ENCODE peak calls at places on chromosomes 11 and 22, in ten cellular contexts. One of them, this sample, is unnamed.

GRCh38 chr11:69227271-69227670 is 66.7 kb upstream of the MYEOV start:
- DNase-seq in adrenal gland: no peak
- DNase-seq in heart left ventricle: peak; percentile 5
- DNase-seq in tibial nerve: no peak
- DNase-seq in H54: no peak
- DNase-seq in NB4: no peak
- DNase-seq in HCT116: no peak
- DNase-seq in GM12891: no peak
- DNase-seq in uterus: no peak
- DNase-seq in Peyer's patch: peak; percentile 11
- DNase-seq in this sample: no peak

GRCh38 chr11:17805043-17805442 is 70.5 kb downstream of the KCNC1 start:
- DNase-seq in adrenal gland: no peak
- DNase-seq in heart left ventricle: no peak
- DNase-seq in tibial nerve: no peak
- DNase-seq in H54: no peak
- DNase-seq in NB4: no peak
- DNase-seq in HCT116: no peak
- DNase-seq in GM12891: no peak
- DNase-seq in uterus: no peak
- DNase-seq in Peyer's patch: no peak
- DNase-seq in this sample: no peak

GRCh38 chr22:36819112-36819511 is 2.3 kb upstream of the PVALB start:
- DNase-seq in adrenal gland: no peak
- DNase-seq in heart left ventricle: no peak
- DNase-seq in tibial nerve: no peak
- DNase-seq in H54: no peak
- DNase-seq in NB4: no peak
- DNase-seq in HCT116: no peak
- DNase-seq in GM12891: no peak
- DNase-seq in uterus: no peak
- DNase-seq in Peyer's patch: no peak
- DNase-seq in this sample: no peak

GRCh38 chr22:33321466-33321865 is 263.3 kb upstream of the SYN3 start:
- DNase-seq in adrenal gland: no peak
- DNase-seq in heart left ventricle: no peak
- DNase-seq in tibial nerve: no peak
- DNase-seq in H54: no peak
- DNase-seq in NB4: no peak
- DNase-seq in HCT116: no peak
- DNase-seq in GM12891: no peak
- DNase-seq in uterus: no peak
- DNase-seq in Peyer's patch: no peak
- DNase-seq in this sample: no peak

GRCh38 chr22:46861968-46862367 is 99.5 kb downstream of the TBC1D22A start:
- DNase-seq in adrenal gland: no peak
- DNase-seq in heart left ventricle: no peak
- DNase-seq in tibial nerve: no peak
- DNase-seq in H54: no peak
- DNase-seq in NB4: no peak
- DNase-seq in HCT116: no peak
- DNase-seq in GM12891: no peak
- DNase-seq in uterus: no peak
- DNase-seq in Peyer's patch: peak; percentile 29
- DNase-seq in this sample: no peak

GRCh38 chr11:76209956-76210885 is 3.9 kb upstream of the WNT11 start:
- DNase-seq in adrenal gland: peak; percentile 81
- DNase-seq in heart left ventricle: peak; percentile 73
- DNase-seq in tibial nerve: peak; percentile 63
- DNase-seq in H54: no peak
- DNase-seq in NB4: peak; percentile 70
- DNase-seq in HCT116: no peak
- DNase-seq in GM12891: no peak
- DNase-seq in uterus: peak; percentile 81
- DNase-seq in Peyer's patch: peak; percentile 69
- DNase-seq in this sample: peak; percentile 20

GRCh38 chr11:96863520-96863919 is 473.7 kb downstream of the JRKL start:
- DNase-seq in adrenal gland: peak; percentile 46
- DNase-seq in heart left ventricle: peak; percentile 86
- DNase-seq in tibial nerve: no peak
- DNase-seq in H54: no peak
- DNase-seq in NB4: no peak
- DNase-seq in HCT116: no peak
- DNase-seq in GM12891: no peak
- DNase-seq in uterus: no peak
- DNase-seq in Peyer's patch: no peak
- DNase-seq in this sample: no peak

GRCh38 chr11:23311986-23312940 is 452.0 kb upstream of the CCDC179 start:
- DNase-seq in adrenal gland: no peak
- DNase-seq in heart left ventricle: no peak
- DNase-seq in tibial nerve: no peak
- DNase-seq in H54: no peak
- DNase-seq in NB4: no peak
- DNase-seq in HCT116: no peak
- DNase-seq in GM12891: no peak
- DNase-seq in uterus: no peak
- DNase-seq in Peyer's patch: no peak
- DNase-seq in this sample: no peak

GRCh38 chr11:33474866-33475265 is 217.7 kb downstream of the HIPK3 start:
- DNase-seq in adrenal gland: no peak
- DNase-seq in heart left ventricle: no peak
- DNase-seq in tibial nerve: no peak
- DNase-seq in H54: no peak
- DNase-seq in NB4: no peak
- DNase-seq in HCT116: no peak
- DNase-seq in GM12891: no peak
- DNase-seq in uterus: no peak
- DNase-seq in Peyer's patch: no peak
- DNase-seq in this sample: no peak

GRCh38 chr11:33476945-33477584 is 219.9 kb downstream of the HIPK3 start:
- DNase-seq in adrenal gland: no peak
- DNase-seq in heart left ventricle: no peak
- DNase-seq in tibial nerve: no peak
- DNase-seq in H54: no peak
- DNase-seq in NB4: no peak
- DNase-seq in HCT116: no peak
- DNase-seq in GM12891: no peak
- DNase-seq in uterus: no peak
- DNase-seq in Peyer's patch: no peak
- DNase-seq in this sample: no peak

GRCh38 chr11:33475999-33476398 is 218.8 kb downstream of the HIPK3 start:
- DNase-seq in adrenal gland: peak; percentile 64
- DNase-seq in heart left ventricle: no peak
- DNase-seq in tibial nerve: no peak
- DNase-seq in H54: no peak
- DNase-seq in NB4: no peak
- DNase-seq in HCT116: no peak
- DNase-seq in GM12891: no peak
- DNase-seq in uterus: no peak
- DNase-seq in Peyer's patch: no peak
- DNase-seq in this sample: peak; percentile 11

DNA sequence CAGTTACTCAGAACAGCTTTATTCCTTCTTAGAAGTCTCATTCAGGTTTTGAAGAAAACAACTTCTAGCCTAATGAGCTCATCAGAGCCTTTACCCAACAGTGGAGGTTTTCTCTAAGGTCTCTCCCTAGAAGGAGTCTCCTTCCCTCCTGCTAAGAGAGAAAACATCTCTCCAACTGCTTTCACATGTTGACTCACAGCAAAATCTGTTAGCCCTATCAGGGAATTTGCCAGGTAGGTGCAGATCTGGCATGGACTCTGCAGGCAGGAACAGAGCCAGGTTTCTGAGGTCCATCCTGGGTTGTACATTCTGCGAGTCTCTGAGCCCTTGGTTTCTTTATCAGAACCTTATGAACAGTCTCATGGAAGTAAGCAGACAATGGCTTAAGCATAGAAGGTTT is 214.4 kb downstream of the HIPK3 start:
- DNase-seq in adrenal gland: no peak
- DNase-seq in heart left ventricle: no peak
- DNase-seq in tibial nerve: no peak
- DNase-seq in H54: no peak
- DNase-seq in NB4: no peak
- DNase-seq in HCT116: no peak
- DNase-seq in GM12891: no peak
- DNase-seq in uterus: no peak
- DNase-seq in Peyer's patch: no peak
- DNase-seq in this sample: no peak
- TF ChIP-seq POLR2A in adrenal gland: no peak
- TF ChIP-seq POLR2A in heart left ventricle: no peak
- TF ChIP-seq POLR2A in tibial nerve: no peak
- TF ChIP-seq POLR2A in H54: no peak
- TF ChIP-seq POLR2A in NB4: no peak
- TF ChIP-seq POLR2A in HCT116: no peak
- TF ChIP-seq POLR2A in GM12891: no peak
- TF ChIP-seq POLR2A in uterus: no peak
- TF ChIP-seq POLR2A in Peyer's patch: no peak
- TF ChIP-seq POLR2A in this sample: no peak

GRCh38 chr11:10900686-10901415 is 43.0 kb upstream of the ZBED5 start:
- DNase-seq in adrenal gland: no peak
- DNase-seq in heart left ventricle: no peak
- DNase-seq in tibial nerve: no peak
- DNase-seq in H54: no peak
- DNase-seq in NB4: peak; percentile 25
- DNase-seq in HCT116: no peak
- DNase-seq in GM12891: no peak
- DNase-seq in uterus: no peak
- DNase-seq in Peyer's patch: no peak
- DNase-seq in this sample: peak; percentile 29

GRCh38 chr11:10899542-10899830 is 41.6 kb upstream of the ZBED5 start:
- DNase-seq in adrenal gland: no peak
- DNase-seq in heart left ventricle: peak; percentile 45
- DNase-seq in tibial nerve: no peak
- DNase-seq in H54: no peak
- DNase-seq in NB4: peak; percentile 86
- DNase-seq in HCT116: no peak
- DNase-seq in GM12891: no peak
- DNase-seq in uterus: peak; percentile 73
- DNase-seq in Peyer's patch: no peak
- DNase-seq in this sample: peak; percentile 91

GRCh38 chr11:10897150-10897549 is 39.3 kb upstream of the ZBED5 start:
- DNase-seq in adrenal gland: no peak
- DNase-seq in heart left ventricle: no peak
- DNase-seq in tibial nerve: no peak
- DNase-seq in H54: no peak
- DNase-seq in NB4: no peak
- DNase-seq in HCT116: no peak
- DNase-seq in GM12891: no peak
- DNase-seq in uterus: no peak
- DNase-seq in Peyer's patch: no peak
- DNase-seq in this sample: no peak

GRCh38 chr11:10898003-10898762 is 40.3 kb upstream of the ZBED5 start:
- DNase-seq in adrenal gland: no peak
- DNase-seq in heart left ventricle: no peak
- DNase-seq in tibial nerve: no peak
- DNase-seq in H54: no peak
- DNase-seq in NB4: no peak
- DNase-seq in HCT116: no peak
- DNase-seq in GM12891: no peak
- DNase-seq in uterus: no peak
- DNase-seq in Peyer's patch: no peak
- DNase-seq in this sample: no peak

GRCh38 chr11:10898763-10899541 is 41.1 kb upstream of the ZBED5 start:
- DNase-seq in adrenal gland: no peak
- DNase-seq in heart left ventricle: no peak
- DNase-seq in tibial nerve: no peak
- DNase-seq in H54: no peak
- DNase-seq in NB4: no peak
- DNase-seq in HCT116: no peak
- DNase-seq in GM12891: no peak
- DNase-seq in uterus: no peak
- DNase-seq in Peyer's patch: no peak
- DNase-seq in this sample: no peak
- TF ChIP-seq POLR2A in adrenal gland: no peak
- TF ChIP-seq POLR2A in heart left ventricle: no peak
- TF ChIP-seq POLR2A in tibial nerve: no peak
- TF ChIP-seq POLR2A in H54: no peak
- TF ChIP-seq POLR2A in NB4: no peak
- TF ChIP-seq POLR2A in HCT116: no peak
- TF ChIP-seq POLR2A in GM12891: no peak
- TF ChIP-seq POLR2A in uterus: no peak
- TF ChIP-seq POLR2A in Peyer's patch: no peak
- TF ChIP-seq POLR2A in this sample: no peak

GRCh38 chr11:120061761-120062560 is 76.0 kb downstream of the TRIM29 start:
- DNase-seq in adrenal gland: no peak
- DNase-seq in heart left ventricle: no peak
- DNase-seq in tibial nerve: no peak
- DNase-seq in H54: no peak
- DNase-seq in NB4: no peak
- DNase-seq in HCT116: no peak
- DNase-seq in GM12891: no peak
- DNase-seq in uterus: peak; percentile 48
- DNase-seq in Peyer's patch: peak; percentile 27
- DNase-seq in this sample: no peak

GRCh38 chr11:120062561-120062930 is 75.4 kb downstream of the TRIM29 start:
- DNase-seq in adrenal gland: no peak
- DNase-seq in heart left ventricle: no peak
- DNase-seq in tibial nerve: no peak
- DNase-seq in H54: no peak
- DNase-seq in NB4: no peak
- DNase-seq in HCT116: no peak
- DNase-seq in GM12891: no peak
- DNase-seq in uterus: no peak
- DNase-seq in Peyer's patch: peak; percentile 6
- DNase-seq in this sample: no peak

GRCh38 chr11:120058931-120059330 is 79.0 kb downstream of the TRIM29 start:
- DNase-seq in adrenal gland: no peak
- DNase-seq in heart left ventricle: no peak
- DNase-seq in tibial nerve: no peak
- DNase-seq in H54: no peak
- DNase-seq in NB4: no peak
- DNase-seq in HCT116: no peak
- DNase-seq in GM12891: no peak
- DNase-seq in uterus: no peak
- DNase-seq in Peyer's patch: no peak
- DNase-seq in this sample: no peak

GRCh38 chr11:120060512-120060911 is 77.4 kb downstream of the TRIM29 start:
- DNase-seq in adrenal gland: no peak
- DNase-seq in heart left ventricle: no peak
- DNase-seq in tibial nerve: no peak
- DNase-seq in H54: no peak
- DNase-seq in NB4: no peak
- DNase-seq in HCT116: no peak
- DNase-seq in GM12891: no peak
- DNase-seq in uterus: no peak
- DNase-seq in Peyer's patch: no peak
- DNase-seq in this sample: no peak

DNA sequence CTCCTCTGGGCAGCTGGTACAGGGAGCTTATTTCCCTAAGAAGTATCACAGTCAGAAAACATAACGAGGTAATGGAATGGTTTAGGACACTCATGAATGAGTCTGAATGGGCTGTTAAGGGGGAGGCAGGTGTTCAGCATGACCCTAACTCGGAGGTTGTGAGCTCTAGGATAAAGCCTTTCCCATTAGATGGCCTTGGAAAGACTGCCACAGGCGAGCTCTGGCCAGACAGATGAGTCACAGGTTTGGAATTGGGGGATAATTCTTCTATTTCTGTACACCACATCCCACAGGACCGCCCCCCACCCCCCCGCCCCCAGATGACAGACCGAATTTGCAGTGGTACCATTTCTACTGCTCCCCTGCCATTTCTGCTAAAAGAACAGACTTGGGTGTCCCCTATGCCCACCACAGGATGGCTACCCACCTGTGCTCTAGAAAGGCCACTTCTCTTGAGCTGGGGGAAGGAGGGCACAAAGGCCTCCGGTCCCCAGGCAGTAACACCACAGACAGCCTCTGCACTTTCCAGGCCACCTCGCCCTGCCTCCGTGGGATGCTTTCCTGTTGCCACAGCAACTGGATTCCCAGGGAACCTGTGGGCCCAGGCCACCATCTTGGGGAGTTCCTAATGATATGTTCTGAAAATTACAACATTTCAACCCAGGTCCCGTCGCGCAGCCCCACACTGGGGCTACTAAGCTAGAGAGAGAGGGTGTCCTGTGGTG is 76.7 kb downstream of the TRIM29 start:
- DNase-seq in adrenal gland: no peak
- DNase-seq in heart left ventricle: no peak
- DNase-seq in tibial nerve: no peak
- DNase-seq in H54: no peak
- DNase-seq in NB4: no peak
- DNase-seq in HCT116: no peak
- DNase-seq in GM12891: no peak
- DNase-seq in uterus: no peak
- DNase-seq in Peyer's patch: no peak
- DNase-seq in this sample: no peak
- TF ChIP-seq POLR2A in adrenal gland: no peak
- TF ChIP-seq POLR2A in heart left ventricle: no peak
- TF ChIP-seq POLR2A in tibial nerve: no peak
- TF ChIP-seq POLR2A in H54: no peak
- TF ChIP-seq POLR2A in NB4: no peak
- TF ChIP-seq POLR2A in HCT116: no peak
- TF ChIP-seq POLR2A in GM12891: no peak
- TF ChIP-seq POLR2A in uterus: no peak
- TF ChIP-seq POLR2A in Peyer's patch: no peak
- TF ChIP-seq POLR2A in this sample: no peak

DNA sequence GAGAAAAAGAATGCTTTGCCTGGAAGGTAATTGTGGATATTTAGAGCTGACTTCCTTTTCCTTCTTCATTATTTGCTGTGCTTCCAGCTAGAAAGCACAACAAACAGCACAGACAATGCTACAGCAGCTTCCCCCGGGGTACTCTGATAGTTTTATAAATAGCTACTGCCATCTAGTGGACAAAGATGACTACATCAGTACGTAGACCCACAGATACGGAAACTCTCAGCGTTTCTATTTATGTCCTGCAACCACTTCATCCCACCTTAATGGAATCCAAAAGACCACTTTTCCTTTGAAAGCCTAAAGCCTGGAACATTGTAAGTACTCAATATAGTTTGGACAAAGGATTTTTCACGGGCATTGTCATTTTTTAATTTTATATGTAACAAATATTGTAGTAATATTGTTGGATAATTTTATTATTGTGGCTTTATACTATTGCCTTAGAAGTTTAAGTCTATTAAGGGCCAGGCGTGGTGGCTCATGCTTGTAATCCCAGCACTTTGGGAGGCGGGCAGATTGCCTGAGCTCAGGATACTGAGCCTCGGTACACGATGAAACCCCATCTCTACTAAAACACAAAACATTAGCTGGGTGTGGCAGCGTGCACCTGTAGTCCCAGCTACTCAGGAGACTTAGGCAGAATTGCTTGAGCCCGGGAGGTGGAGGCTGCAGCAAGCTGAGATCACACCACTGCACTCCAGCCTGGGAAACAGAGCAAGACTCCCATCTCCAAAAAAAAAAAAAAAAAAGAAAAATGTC is 7.5 kb downstream of the HSPA8 start:
- DNase-seq in adrenal gland: peak; percentile 39
- DNase-seq in heart left ventricle: no peak
- DNase-seq in tibial nerve: no peak
- DNase-seq in H54: peak; percentile 30
- DNase-seq in NB4: peak; percentile 88
- DNase-seq in HCT116: peak; percentile 56
- DNase-seq in GM12891: peak; percentile 33
- DNase-seq in uterus: no peak
- DNase-seq in Peyer's patch: no peak
- DNase-seq in this sample: peak; percentile 80
- TF ChIP-seq POLR2A in adrenal gland: no peak
- TF ChIP-seq POLR2A in heart left ventricle: no peak
- TF ChIP-seq POLR2A in tibial nerve: no peak
- TF ChIP-seq POLR2A in H54: no peak
- TF ChIP-seq POLR2A in NB4: no peak
- TF ChIP-seq POLR2A in HCT116: peak; percentile 9
- TF ChIP-seq POLR2A in GM12891: peak; percentile 76
- TF ChIP-seq POLR2A in uterus: no peak
- TF ChIP-seq POLR2A in Peyer's patch: no peak
- TF ChIP-seq POLR2A in this sample: peak; percentile 37

This sample was measured in erythroblast.